ENCODE peak calls at places on chromosomes 3 and 15, in four cellular contexts. W, E, K and M are unnamed samples. For H3K36me3, the result is how much of the 10 kb centered on the place peaks cover.

GRCh38 chr3:38454179-38454883 is 641 bp downstream of the ACVR2B start:
- DNase-seq in W (peak), E (peak), K (no peak), M (peak)

GRCh38 chr3:192915306-192915705 is 2.4 kb downstream of the MB21D2 start:
- DNase-seq in K (no peak), E (no peak), W (no peak), M (peak)

GRCh38 chr3:11290743-11291680 is 18.8 kb downstream of the ATG7 start:
- DNase-seq in W (no peak), K (no peak), E (peak), M (no peak)

GRCh38 chr15:73755481-73755880 is 2.3 kb upstream of the INSYN1 start:
- DNase-seq in W (no peak), K (no peak), E (no peak), M (peak)

GRCh38 chr15:55618396-55618795 is 30.3 kb upstream of the PYGO1 start:
- DNase-seq in K (no peak), W (no peak), E (no peak), M (no peak)

GRCh38 chr3:188573286-188573928 is 419.4 kb downstream of the LPP start:
- DNase-seq in E (no peak), W (no peak), K (no peak), M (no peak)

GRCh38 chr3:56926513-56927282 is 124.9 kb upstream of the ARHGEF3 start:
- DNase-seq in E (no peak), K (no peak), W (no peak), M (no peak)

GRCh38 chr3:32127219-32127826 is 20.9 kb downstream of the GPD1L start:
- DNase-seq in E (no peak), W (no peak), K (no peak), M (no peak)

GRCh38 chr15:71002321-71002720 is 109.7 kb downstream of the LRRC49 start:
- DNase-seq in W (no peak), E (no peak), K (no peak), M (no peak)

GRCh38 chr3:133835418-133835743 is 29.8 kb downstream of the SRPRB start:
- DNase-seq in E (no peak), W (no peak), K (no peak), M (no peak)

GRCh38 chr3:65604863-65605526 is 433.7 kb downstream of the MAGI1 start:
- DNase-seq in W (no peak), E (no peak), K (no peak), M (peak)

GRCh38 chr3:118972974-118973373 is 61.7 kb downstream of the IGSF11 start:
- DNase-seq in W (no peak), K (no peak), E (no peak), M (no peak)

GRCh38 chr3:114880078-114880477 is 267.0 kb downstream of the ZBTB20 start:
- DNase-seq in K (no peak), W (peak), E (no peak), M (no peak)

GRCh38 chr3:84967767-84968581 is 9.2 kb downstream of the CADM2 start:
- DNase-seq in E (no peak), W (no peak), K (no peak), M (peak)

GRCh38 chr15:71515375-71516186 is 294.8 kb upstream of the NR2E3 start:
- DNase-seq in K (no peak), W (no peak), E (peak), M (no peak)

GRCh38 chr3:151903501-151903991 is 30.1 kb downstream of the SUCNR1 start:
- DNase-seq in W (no peak), K (no peak), E (peak), M (no peak)

GRCh38 chr15:79341361-79341760 is 30.4 kb downstream of the TMED3 start:
- DNase-seq in E (no peak), W (no peak), K (no peak), M (no peak)

GRCh38 chr15:82135645-82136044 is 89.8 kb upstream of the MEX3B start:
- DNase-seq in E (no peak), K (no peak), W (no peak), M (no peak)

GRCh38 chr3:138060792-138061191 is 50.8 kb downstream of the CLDN18 start:
- DNase-seq in E (no peak), W (no peak), K (no peak), M (no peak)

GRCh38 chr15:91694829-91695205 is 158.7 kb upstream of the SLCO3A1 start:
- DNase-seq in E (peak), W (no peak), K (no peak), M (peak)

GRCh38 chr3:141150931-141151330 is 80.7 kb upstream of the PXYLP1 start:
- DNase-seq in E (no peak), K (no peak), W (no peak), M (no peak)

GRCh38 chr3:46566040-46566631 is at the start of gene LRRC2:
- DNase-seq in K (no peak), W (peak), E (peak), M (peak)

GRCh38 chr3:122940628-122941086 is 86.9 kb downstream of the SEMA5B start:
- DNase-seq in E (no peak), K (no peak), W (no peak), M (no peak)

GRCh38 chr3:184696643-184697042 is 15.2 kb downstream of the MAGEF1 start:
- DNase-seq in W (no peak), E (no peak), K (peak), M (no peak)

GRCh38 chr15:100097342-100097899 is 244.4 kb downstream of the ADAMTS17 start:
- DNase-seq in E (no peak), K (no peak), W (no peak), M (no peak)

GRCh38 chr3:120824613-120825012 is 82.1 kb downstream of the GTF2E1 start:
- DNase-seq in K (no peak), E (no peak), W (no peak), M (no peak)

GRCh38 chr3:31968391-31968926 is 12.6 kb downstream of the OSBPL10 start:
- DNase-seq in K (no peak), W (no peak), E (no peak), M (peak)

GRCh38 chr15:90286678-90287077 is 21.2 kb downstream of the NGRN start:
- DNase-seq in E (no peak), W (no peak), K (no peak), M (peak)

GRCh38 chr3:14434105-14434504 is 31.7 kb downstream of the SLC6A6 start:
- DNase-seq in W (no peak), E (peak), K (peak), M (no peak)

GRCh38 chr15:74844319-74845207 is 1.6 kb upstream of the ULK3 start:
- DNase-seq in W (no peak), E (no peak), K (no peak), M (no peak)

GRCh38 chr3:158403013-158403412 is 168.0 kb upstream of the MLF1 start:
- DNase-seq in K (no peak), E (no peak), W (no peak), M (peak)

GRCh38 chr15:66675456-66675855 is 26.6 kb upstream of the SMAD6 start:
- DNase-seq in K (no peak), E (no peak), W (no peak), M (no peak)

GRCh38 chr15:71753346-71753745 is 57.0 kb upstream of the NR2E3 start:
- DNase-seq in K (no peak), W (no peak), E (no peak), M (no peak)

GRCh38 chr3:33096103-33096868 is 660 bp downstream of the GLB1 start:
- DNase-seq in W (peak), E (peak), K (peak), M (peak)

DNA sequence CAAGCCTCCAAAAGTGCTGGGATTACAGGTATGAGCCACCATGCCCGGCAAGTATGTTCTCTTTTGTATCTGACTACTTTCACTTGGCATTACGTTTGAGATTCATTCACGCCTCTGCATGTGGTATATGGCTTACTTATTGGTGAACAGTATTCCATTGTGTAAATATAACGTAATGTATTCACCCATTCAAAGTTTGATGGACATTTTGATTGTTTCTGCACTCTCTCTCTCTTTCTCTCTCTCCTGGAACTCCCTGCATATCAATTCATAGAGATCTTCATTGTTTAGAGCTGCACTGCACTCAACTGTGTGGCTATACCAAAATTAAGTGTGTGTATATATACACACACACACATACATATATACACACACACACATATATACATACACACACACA is 30.4 kb downstream of the SPPL2A start:
- DNase-seq in K (no peak), W (no peak), E (no peak), M (peak)
- H3K36me3 ChIP-seq in K (under half), W (under half), E (half or more), M (under half)

DNA sequence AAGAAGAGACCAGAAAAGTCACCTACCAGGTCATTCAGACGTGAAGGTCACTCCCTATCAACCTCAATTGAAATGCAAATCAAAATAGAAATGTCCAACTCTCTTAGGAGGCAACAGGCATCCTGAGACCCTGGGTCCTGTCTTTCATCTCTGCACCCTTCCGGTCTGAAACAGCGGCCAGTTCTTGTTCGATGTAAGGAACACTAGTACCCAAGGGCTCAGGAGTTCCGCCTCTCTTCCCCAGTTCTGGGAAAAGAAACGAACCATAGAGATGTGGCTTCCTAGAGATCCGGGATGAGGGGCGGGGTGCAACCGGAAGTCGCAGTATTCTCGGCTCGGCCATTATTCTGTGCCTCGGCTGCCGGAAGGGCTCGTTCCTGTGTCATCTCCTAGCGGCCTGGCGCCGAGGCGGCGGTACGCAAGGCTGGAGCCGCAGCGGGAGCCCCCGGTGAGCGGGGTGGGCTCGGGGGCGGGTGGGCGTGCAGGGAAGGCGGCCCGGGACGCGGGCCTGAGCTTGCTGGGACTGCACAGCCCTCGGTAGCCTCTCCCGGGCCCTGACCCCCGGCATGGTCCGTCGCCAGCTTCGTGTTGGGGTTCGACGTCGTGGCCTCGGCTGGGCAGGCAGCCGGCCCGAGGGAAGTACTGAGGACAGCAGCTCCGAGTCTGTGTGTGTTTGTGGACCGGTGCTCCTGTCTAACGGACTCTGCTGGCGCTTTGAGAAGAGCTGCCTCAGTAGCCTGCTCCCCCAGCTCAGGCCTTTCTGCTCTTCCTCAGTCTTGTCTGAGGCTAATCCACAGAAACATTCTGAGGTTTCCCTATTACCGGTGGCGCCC is at the start of gene ZNF197:
- DNase-seq in W (peak), E (peak), K (peak), M (peak)
- TF ChIP-seq CTCF in W (no peak), E (no peak), K (no peak), M (no peak)

GRCh38 chr15:78016860-78017259 is 60.7 kb downstream of the TBC1D2B start:
- DNase-seq in K (no peak), E (peak), W (no peak), M (no peak)

GRCh38 chr15:78007965-78008886 is 69.3 kb downstream of the TBC1D2B start:
- DNase-seq in W (peak), E (peak), K (peak), M (no peak)

GRCh38 chr15:78010112-78010511 is 67.4 kb downstream of the TBC1D2B start:
- DNase-seq in E (no peak), K (no peak), W (no peak), M (no peak)

GRCh38 chr15:78007211-78007956 is 70.1 kb downstream of the TBC1D2B start:
- DNase-seq in E (no peak), K (no peak), W (no peak), M (no peak)

DNA sequence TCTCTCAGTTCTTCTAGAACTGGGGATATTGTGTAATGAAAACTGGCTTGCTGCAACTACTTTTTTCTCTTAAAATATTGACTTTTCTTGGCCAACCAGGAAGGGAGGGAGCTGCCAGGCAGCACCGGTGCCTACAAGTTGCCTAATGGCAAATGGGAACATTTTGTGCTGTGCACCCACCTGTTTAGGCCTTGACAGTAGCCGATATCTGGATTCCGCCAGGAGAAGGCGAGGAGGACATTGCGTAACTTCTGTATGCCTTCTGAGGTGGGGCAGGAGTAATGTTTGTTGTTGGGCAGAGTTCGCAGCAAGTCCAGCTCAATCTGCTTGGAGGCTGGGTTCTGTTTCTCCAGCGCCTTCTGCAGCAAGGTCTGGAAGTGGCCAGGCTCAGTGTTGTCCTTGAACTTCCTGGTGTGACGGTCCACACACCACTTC is 64.9 kb downstream of the TBC1D2B start:
- DNase-seq in W (peak), E (peak), K (peak), M (no peak)
- H3K36me3 ChIP-seq in W (under half), E (half or more), K (under half), M (under half)

GRCh38 chr3:195732951-195733350 is 12.2 kb downstream of the MUC20 start:
- DNase-seq in W (no peak), E (no peak), K (no peak), M (no peak)

GRCh38 chr3:195738274-195739044 is 17.7 kb downstream of the MUC20 start:
- DNase-seq in W (no peak), K (no peak), E (no peak), M (no peak)

GRCh38 chr3:195735036-195735695 is 14.4 kb downstream of the MUC20 start:
- DNase-seq in E (no peak), W (no peak), K (no peak), M (no peak)

GRCh38 chr3:195739561-195740111 is 18.9 kb downstream of the MUC20 start:
- DNase-seq in W (no peak), K (no peak), E (no peak), M (no peak)

GRCh38 chr3:195736866-195737490 is 16.2 kb downstream of the MUC20 start:
- DNase-seq in K (no peak), W (no peak), E (no peak), M (no peak)
- TF ChIP-seq CTCF in K (no peak), W (no peak), E (no peak), M (no peak)

DNA sequence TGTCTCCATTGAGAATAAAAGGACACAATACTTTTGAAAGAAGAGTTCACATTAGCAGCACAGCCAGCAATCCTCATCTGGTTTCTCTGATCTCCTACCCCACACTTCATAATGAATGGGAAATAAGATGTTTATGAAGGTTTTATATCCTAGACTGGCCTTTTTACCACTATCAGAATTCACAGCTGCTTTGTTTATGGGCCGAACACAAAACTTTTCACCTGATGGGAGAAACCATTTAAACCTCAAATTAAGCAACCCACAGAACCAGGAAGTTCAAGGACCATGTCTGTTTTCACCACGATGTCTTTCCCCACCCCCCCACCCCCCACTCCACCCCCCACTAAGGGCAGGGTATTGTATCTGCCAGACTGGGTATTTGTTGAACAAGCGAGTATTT is 11.4 kb upstream of the SETD5 start:
- DNase-seq in W (no peak), K (no peak), E (no peak), M (no peak)
- H3K36me3 ChIP-seq in W (under half), K (under half), E (half or more), M (half or more)

GRCh38 chr3:76954412-76954811 is 85.5 kb upstream of the ROBO2 start:
- DNase-seq in E (no peak), K (no peak), W (no peak), M (no peak)
- TF ChIP-seq CTCF in E (no peak), K (no peak), W (no peak), M (no peak)